ENCODE peak calls at places on chromosomes 5 and 9, in ten cellular contexts. One of them, this sample, is unnamed.
A peak's percentile ranks its signal among the peaks of the same experiment; 100 is the strongest.

GRCh38 chr9:125240649-125240999 is 519 bp downstream of the HSPA5 start:
- DNase-seq in hepatic stellate cell: no peak
- DNase-seq in HepG2: peak; percentile 19
- DNase-seq in T-helper 1 cell: no peak
- DNase-seq in HT1080: peak; percentile 21
- DNase-seq in mesendoderm: peak; percentile 49
- DNase-seq in epithelial cell of esophagus: peak; percentile 39
- DNase-seq in mucosa of gallbladder: peak; percentile 20
- DNase-seq in heart right ventricle: no peak
- DNase-seq in SJSA1: no peak
- DNase-seq in this sample: peak; percentile 56

GRCh38 chr9:100914266-100914665 is 114.3 kb upstream of the PLPPR1 start:
- DNase-seq in mesendoderm: peak; percentile 23
- DNase-seq in mucosa of gallbladder: no peak
- DNase-seq in hepatic stellate cell: no peak
- DNase-seq in SJSA1: no peak
- DNase-seq in HT1080: no peak
- DNase-seq in HepG2: no peak
- DNase-seq in epithelial cell of esophagus: no peak
- DNase-seq in T-helper 1 cell: no peak
- DNase-seq in heart right ventricle: no peak
- DNase-seq in this sample: no peak

GRCh38 chr9:137422668-137423000 is 328 bp downstream of the EXD3 start:
- DNase-seq in T-helper 1 cell: no peak
- DNase-seq in mucosa of gallbladder: no peak
- DNase-seq in hepatic stellate cell: no peak
- DNase-seq in mesendoderm: peak; percentile 37
- DNase-seq in HepG2: no peak
- DNase-seq in epithelial cell of esophagus: peak; percentile 50
- DNase-seq in SJSA1: peak; percentile 51
- DNase-seq in heart right ventricle: no peak
- DNase-seq in HT1080: peak; percentile 31
- DNase-seq in this sample: no peak

GRCh38 chr5:66881475-66882161 is 285.4 kb downstream of the MAST4 start:
- DNase-seq in mesendoderm: no peak
- DNase-seq in hepatic stellate cell: no peak
- DNase-seq in HepG2: no peak
- DNase-seq in heart right ventricle: no peak
- DNase-seq in T-helper 1 cell: no peak
- DNase-seq in epithelial cell of esophagus: peak; percentile 91
- DNase-seq in HT1080: no peak
- DNase-seq in mucosa of gallbladder: no peak
- DNase-seq in SJSA1: no peak
- DNase-seq in this sample: no peak

GRCh38 chr5:139847790-139848507 is 52.3 kb downstream of the PSD2 start:
- DNase-seq in T-helper 1 cell: peak; percentile 48
- DNase-seq in mesendoderm: peak; percentile 60
- DNase-seq in HepG2: no peak
- DNase-seq in heart right ventricle: peak; percentile 43
- DNase-seq in hepatic stellate cell: no peak
- DNase-seq in mucosa of gallbladder: peak; percentile 55
- DNase-seq in HT1080: no peak
- DNase-seq in epithelial cell of esophagus: peak; percentile 43
- DNase-seq in SJSA1: peak; percentile 37
- DNase-seq in this sample: no peak

GRCh38 chr5:126600631-126601511 is at the start of gene PHAX:
- DNase-seq in HT1080: peak; percentile 79
- DNase-seq in T-helper 1 cell: peak; percentile 45
- DNase-seq in epithelial cell of esophagus: peak; percentile 86
- DNase-seq in SJSA1: peak; percentile 83
- DNase-seq in HepG2: peak; percentile 60
- DNase-seq in heart right ventricle: peak; percentile 74
- DNase-seq in mucosa of gallbladder: peak; percentile 74
- DNase-seq in hepatic stellate cell: peak; percentile 84
- DNase-seq in mesendoderm: peak; percentile 91
- DNase-seq in this sample: peak; percentile 71

GRCh38 chr5:57434227-57434640 is 48.4 kb downstream of the ACTBL2 start:
- DNase-seq in HepG2: no peak
- DNase-seq in epithelial cell of esophagus: no peak
- DNase-seq in hepatic stellate cell: no peak
- DNase-seq in HT1080: peak; percentile 49
- DNase-seq in mucosa of gallbladder: no peak
- DNase-seq in SJSA1: peak; percentile 80
- DNase-seq in mesendoderm: no peak
- DNase-seq in heart right ventricle: peak; percentile 29
- DNase-seq in T-helper 1 cell: no peak
- DNase-seq in this sample: no peak

GRCh38 chr9:78982849-78983248 is 588.9 kb upstream of the TLE4 start:
- DNase-seq in mucosa of gallbladder: no peak
- DNase-seq in hepatic stellate cell: no peak
- DNase-seq in mesendoderm: peak; percentile 21
- DNase-seq in HepG2: no peak
- DNase-seq in heart right ventricle: no peak
- DNase-seq in T-helper 1 cell: no peak
- DNase-seq in SJSA1: peak; percentile 38
- DNase-seq in HT1080: peak; percentile 88
- DNase-seq in epithelial cell of esophagus: peak; percentile 73
- DNase-seq in this sample: no peak

GRCh38 chr5:150645070-150645700 is 4.7 kb downstream of the SYNPO start:
- DNase-seq in SJSA1: peak; percentile 81
- DNase-seq in mucosa of gallbladder: peak; percentile 66
- DNase-seq in heart right ventricle: peak; percentile 81
- DNase-seq in mesendoderm: peak; percentile 82
- DNase-seq in epithelial cell of esophagus: no peak
- DNase-seq in HepG2: no peak
- DNase-seq in T-helper 1 cell: no peak
- DNase-seq in HT1080: peak; percentile 29
- DNase-seq in hepatic stellate cell: peak; percentile 84
- DNase-seq in this sample: peak; percentile 61

GRCh38 chr5:14686517-14686916 is 22.0 kb downstream of the OTULIN start:
- DNase-seq in HepG2: no peak
- DNase-seq in heart right ventricle: no peak
- DNase-seq in mesendoderm: no peak
- DNase-seq in HT1080: no peak
- DNase-seq in hepatic stellate cell: no peak
- DNase-seq in mucosa of gallbladder: no peak
- DNase-seq in SJSA1: no peak
- DNase-seq in T-helper 1 cell: no peak
- DNase-seq in epithelial cell of esophagus: peak; percentile 83
- DNase-seq in this sample: no peak

GRCh38 chr5:147669113-147669869 is 113.2 kb downstream of the JAKMIP2 start:
- DNase-seq in HepG2: no peak
- DNase-seq in mucosa of gallbladder: no peak
- DNase-seq in hepatic stellate cell: no peak
- DNase-seq in mesendoderm: no peak
- DNase-seq in heart right ventricle: no peak
- DNase-seq in HT1080: no peak
- DNase-seq in SJSA1: no peak
- DNase-seq in epithelial cell of esophagus: no peak
- DNase-seq in T-helper 1 cell: no peak
- DNase-seq in this sample: no peak

GRCh38 chr9:74496819-74497749 is at the start of gene RORB:
- DNase-seq in HT1080: peak; percentile 17
- DNase-seq in mesendoderm: peak; percentile 86
- DNase-seq in heart right ventricle: peak; percentile 59
- DNase-seq in HepG2: no peak
- DNase-seq in hepatic stellate cell: peak; percentile 27
- DNase-seq in mucosa of gallbladder: peak; percentile 64
- DNase-seq in T-helper 1 cell: no peak
- DNase-seq in SJSA1: peak; percentile 19
- DNase-seq in epithelial cell of esophagus: peak; percentile 26
- DNase-seq in this sample: no peak

GRCh38 chr5:161311965-161312364 is 234.6 kb downstream of the GABRB2 start:
- DNase-seq in mesendoderm: no peak
- DNase-seq in heart right ventricle: no peak
- DNase-seq in mucosa of gallbladder: no peak
- DNase-seq in HT1080: no peak
- DNase-seq in SJSA1: no peak
- DNase-seq in epithelial cell of esophagus: no peak
- DNase-seq in HepG2: no peak
- DNase-seq in hepatic stellate cell: no peak
- DNase-seq in T-helper 1 cell: no peak
- DNase-seq in this sample: no peak

GRCh38 chr5:174145821-174146220 is 100.3 kb downstream of the NSG2 start:
- DNase-seq in SJSA1: no peak
- DNase-seq in hepatic stellate cell: no peak
- DNase-seq in HepG2: no peak
- DNase-seq in heart right ventricle: no peak
- DNase-seq in T-helper 1 cell: no peak
- DNase-seq in epithelial cell of esophagus: no peak
- DNase-seq in mucosa of gallbladder: no peak
- DNase-seq in mesendoderm: peak; percentile 83
- DNase-seq in HT1080: peak; percentile 15
- DNase-seq in this sample: no peak

GRCh38 chr9:22211588-22212360 is 202.7 kb upstream of the CDKN2B start:
- DNase-seq in hepatic stellate cell: peak; percentile 66
- DNase-seq in heart right ventricle: no peak
- DNase-seq in epithelial cell of esophagus: peak; percentile 91
- DNase-seq in HT1080: peak; percentile 94
- DNase-seq in SJSA1: peak; percentile 91
- DNase-seq in mucosa of gallbladder: no peak
- DNase-seq in mesendoderm: no peak
- DNase-seq in HepG2: peak; percentile 70
- DNase-seq in T-helper 1 cell: no peak
- DNase-seq in this sample: no peak

GRCh38 chr5:124910354-124911016 is 164.0 kb upstream of the ZNF608 start:
- DNase-seq in HT1080: no peak
- DNase-seq in SJSA1: no peak
- DNase-seq in mucosa of gallbladder: no peak
- DNase-seq in mesendoderm: no peak
- DNase-seq in heart right ventricle: no peak
- DNase-seq in T-helper 1 cell: no peak
- DNase-seq in hepatic stellate cell: no peak
- DNase-seq in HepG2: no peak
- DNase-seq in epithelial cell of esophagus: no peak
- DNase-seq in this sample: no peak

GRCh38 chr5:10366310-10367297 is 13.1 kb downstream of the MARCHF6 start:
- DNase-seq in HepG2: no peak
- DNase-seq in epithelial cell of esophagus: peak; percentile 84
- DNase-seq in SJSA1: peak; percentile 81
- DNase-seq in heart right ventricle: no peak
- DNase-seq in hepatic stellate cell: no peak
- DNase-seq in mesendoderm: no peak
- DNase-seq in HT1080: no peak
- DNase-seq in mucosa of gallbladder: peak; percentile 79
- DNase-seq in T-helper 1 cell: no peak
- DNase-seq in this sample: no peak

This sample was measured in lung.